ENCODE peak calls at places on chromosome 5, in six cellular contexts. One of them, this sample, is unnamed.

GRCh38 chr5:32223972-32224608 is 50.0 kb upstream of the GOLPH3 start:
- DNase-seq in sigmoid colon: no peak
- DNase-seq in HFF-Myc: peak; percentile 40
- DNase-seq in endothelial cell: no peak
- DNase-seq in colonic mucosa: no peak
- DNase-seq in tibial nerve: no peak
- DNase-seq in this sample: peak; percentile 42

GRCh38 chr5:151051066-151051930 is 29.5 kb downstream of the TNIP1 start:
- DNase-seq in sigmoid colon: peak; percentile 92
- DNase-seq in tibial nerve: peak; percentile 71
- DNase-seq in HFF-Myc: peak; percentile 49
- DNase-seq in colonic mucosa: peak; percentile 84
- DNase-seq in endothelial cell: peak; percentile 84
- DNase-seq in this sample: peak; percentile 83

GRCh38 chr5:89350684-89351083 is 467.7 kb upstream of the MEF2C start:
- DNase-seq in tibial nerve: no peak
- DNase-seq in colonic mucosa: no peak
- DNase-seq in sigmoid colon: no peak
- DNase-seq in HFF-Myc: no peak
- DNase-seq in endothelial cell: no peak
- DNase-seq in this sample: no peak

GRCh38 chr5:158388018-158388417 is 529.1 kb upstream of the CLINT1 start:
- DNase-seq in colonic mucosa: no peak
- DNase-seq in HFF-Myc: no peak
- DNase-seq in tibial nerve: no peak
- DNase-seq in endothelial cell: no peak
- DNase-seq in sigmoid colon: no peak
- DNase-seq in this sample: no peak

GRCh38 chr5:180291234-180291940 is 496 bp downstream of the MAPK9 start:
- DNase-seq in tibial nerve: no peak
- DNase-seq in colonic mucosa: peak; percentile 27
- DNase-seq in HFF-Myc: no peak
- DNase-seq in sigmoid colon: no peak
- DNase-seq in endothelial cell: peak; percentile 44
- DNase-seq in this sample: peak; percentile 28

GRCh38 chr5:125587631-125588030 is 835.6 kb upstream of the GRAMD2B start:
- DNase-seq in tibial nerve: no peak
- DNase-seq in HFF-Myc: no peak
- DNase-seq in colonic mucosa: no peak
- DNase-seq in sigmoid colon: no peak
- DNase-seq in endothelial cell: no peak
- DNase-seq in this sample: no peak

GRCh38 chr5:170747357-170747756 is 36.2 kb upstream of the GABRP start:
- DNase-seq in tibial nerve: no peak
- DNase-seq in endothelial cell: no peak
- DNase-seq in colonic mucosa: no peak
- DNase-seq in HFF-Myc: no peak
- DNase-seq in sigmoid colon: no peak
- DNase-seq in this sample: no peak

GRCh38 chr5:55749387-55749786 is 11.5 kb downstream of the DDX4 start:
- DNase-seq in colonic mucosa: no peak
- DNase-seq in endothelial cell: no peak
- DNase-seq in HFF-Myc: no peak
- DNase-seq in tibial nerve: no peak
- DNase-seq in sigmoid colon: no peak
- DNase-seq in this sample: no peak

GRCh38 chr5:113364466-113364865 is 70.3 kb downstream of the TSSK1B start:
- DNase-seq in HFF-Myc: no peak
- DNase-seq in tibial nerve: no peak
- DNase-seq in colonic mucosa: no peak
- DNase-seq in endothelial cell: no peak
- DNase-seq in sigmoid colon: no peak
- DNase-seq in this sample: no peak

GRCh38 chr5:95178046-95178651 is 106.7 kb downstream of the MCTP1 start:
- DNase-seq in colonic mucosa: no peak
- DNase-seq in HFF-Myc: no peak
- DNase-seq in sigmoid colon: no peak
- DNase-seq in tibial nerve: peak; percentile 22
- DNase-seq in endothelial cell: no peak
- DNase-seq in this sample: peak; percentile 76

GRCh38 chr5:132476853-132477729 is 13.5 kb downstream of the IRF1 start:
- DNase-seq in colonic mucosa: no peak
- DNase-seq in endothelial cell: no peak
- DNase-seq in tibial nerve: no peak
- DNase-seq in sigmoid colon: peak; percentile 71
- DNase-seq in HFF-Myc: no peak
- DNase-seq in this sample: no peak

GRCh38 chr5:31021181-31021624 is 172.3 kb upstream of the CDH6 start:
- DNase-seq in colonic mucosa: no peak
- DNase-seq in endothelial cell: no peak
- DNase-seq in HFF-Myc: no peak
- DNase-seq in sigmoid colon: no peak
- DNase-seq in tibial nerve: no peak
- DNase-seq in this sample: no peak

GRCh38 chr5:151118898-151119600 is 38.2 kb upstream of the TNIP1 start:
- DNase-seq in tibial nerve: no peak
- DNase-seq in colonic mucosa: no peak
- DNase-seq in endothelial cell: no peak
- DNase-seq in sigmoid colon: no peak
- DNase-seq in HFF-Myc: no peak
- DNase-seq in this sample: no peak

GRCh38 chr5:176542596-176543427 is 5.6 kb upstream of the RNF44 start:
- DNase-seq in tibial nerve: no peak
- DNase-seq in sigmoid colon: no peak
- DNase-seq in colonic mucosa: no peak
- DNase-seq in endothelial cell: peak; percentile 40
- DNase-seq in HFF-Myc: no peak
- DNase-seq in this sample: peak; percentile 52

GRCh38 chr5:168088415-168089165 is 202.9 kb upstream of the WWC1 start:
- DNase-seq in colonic mucosa: no peak
- DNase-seq in HFF-Myc: no peak
- DNase-seq in tibial nerve: no peak
- DNase-seq in sigmoid colon: no peak
- DNase-seq in endothelial cell: no peak
- DNase-seq in this sample: no peak

GRCh38 chr5:16489322-16489791 is 23.8 kb upstream of the ZNF622 start:
- DNase-seq in HFF-Myc: no peak
- DNase-seq in sigmoid colon: no peak
- DNase-seq in tibial nerve: no peak
- DNase-seq in colonic mucosa: no peak
- DNase-seq in endothelial cell: no peak
- DNase-seq in this sample: peak; percentile 48

GRCh38 chr5:93681432-93681831 is 60.0 kb downstream of the POU5F2 start:
- DNase-seq in tibial nerve: no peak
- DNase-seq in endothelial cell: no peak
- DNase-seq in colonic mucosa: no peak
- DNase-seq in HFF-Myc: no peak
- DNase-seq in sigmoid colon: no peak
- DNase-seq in this sample: no peak
- TF ChIP-seq CTCF in tibial nerve: no peak
- TF ChIP-seq CTCF in endothelial cell: peak; percentile 84
- TF ChIP-seq CTCF in colonic mucosa: no peak
- TF ChIP-seq CTCF in HFF-Myc: peak; percentile 29
- TF ChIP-seq CTCF in sigmoid colon: no peak
- TF ChIP-seq CTCF in this sample: no peak

DNA sequence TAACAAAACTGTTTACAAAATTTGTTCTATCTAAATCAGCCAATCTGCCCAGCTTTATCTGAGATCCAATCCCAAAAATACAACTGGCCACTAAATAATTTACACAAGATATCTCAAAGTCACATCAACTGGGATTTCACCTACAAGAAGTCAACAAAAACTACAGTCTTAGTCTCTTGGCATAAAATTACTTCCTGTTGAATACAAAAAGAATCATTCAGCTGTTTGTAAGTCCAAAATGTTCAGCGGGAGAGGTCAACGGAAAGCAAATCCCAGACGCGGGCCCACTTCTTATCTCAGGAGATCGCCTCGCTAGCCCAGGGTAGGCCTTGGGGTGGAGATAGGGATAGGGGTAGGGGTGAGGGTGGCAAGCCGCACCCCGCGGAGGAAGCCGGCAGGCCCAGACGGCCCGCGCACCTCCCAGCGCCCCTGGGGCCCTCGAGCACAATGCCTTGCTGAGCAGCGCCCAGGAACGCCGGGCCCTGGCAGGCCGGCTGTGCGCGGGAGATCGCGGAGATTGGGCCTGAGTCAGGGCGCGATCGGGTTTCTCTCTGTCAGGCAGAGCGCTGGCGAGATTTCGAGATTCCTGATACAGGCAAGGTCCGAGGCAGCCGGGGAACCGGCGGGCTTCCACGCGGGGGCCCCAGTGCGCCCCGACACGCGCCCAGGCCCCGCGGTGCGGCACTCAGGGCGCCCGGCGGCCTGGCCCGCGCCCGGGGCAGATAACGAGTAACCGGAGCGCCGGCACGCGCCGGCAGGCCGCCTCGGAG is 710 bp downstream of the HINT1 start:
- DNase-seq in sigmoid colon: peak; percentile 86
- DNase-seq in HFF-Myc: peak; percentile 33
- DNase-seq in tibial nerve: peak; percentile 19
- DNase-seq in endothelial cell: peak; percentile 63
- DNase-seq in colonic mucosa: peak; percentile 74
- DNase-seq in this sample: peak; percentile 81
- TF ChIP-seq CTCF in sigmoid colon: no peak
- TF ChIP-seq CTCF in HFF-Myc: no peak
- TF ChIP-seq CTCF in tibial nerve: no peak
- TF ChIP-seq CTCF in endothelial cell: no peak
- TF ChIP-seq CTCF in colonic mucosa: no peak
- TF ChIP-seq CTCF in this sample: no peak

GRCh38 chr5:3595102-3595961 is at the start of gene IRX1:
- DNase-seq in tibial nerve: no peak
- DNase-seq in sigmoid colon: no peak
- DNase-seq in colonic mucosa: no peak
- DNase-seq in endothelial cell: no peak
- DNase-seq in HFF-Myc: no peak
- DNase-seq in this sample: peak; percentile 80

GRCh38 chr5:3593771-3594513 is 1.7 kb upstream of the IRX1 start:
- DNase-seq in endothelial cell: no peak
- DNase-seq in colonic mucosa: no peak
- DNase-seq in tibial nerve: no peak
- DNase-seq in HFF-Myc: no peak
- DNase-seq in sigmoid colon: no peak
- DNase-seq in this sample: no peak

GRCh38 chr5:3596261-3596825 is 711 bp downstream of the IRX1 start:
- DNase-seq in tibial nerve: no peak
- DNase-seq in HFF-Myc: no peak
- DNase-seq in endothelial cell: no peak
- DNase-seq in sigmoid colon: no peak
- DNase-seq in colonic mucosa: no peak
- DNase-seq in this sample: peak; percentile 50

GRCh38 chr5:3592298-3592697 is 3.3 kb upstream of the IRX1 start:
- DNase-seq in sigmoid colon: no peak
- DNase-seq in tibial nerve: no peak
- DNase-seq in colonic mucosa: no peak
- DNase-seq in HFF-Myc: no peak
- DNase-seq in endothelial cell: no peak
- DNase-seq in this sample: no peak

GRCh38 chr5:3594514-3595101 is 1.0 kb upstream of the IRX1 start:
- DNase-seq in HFF-Myc: no peak
- DNase-seq in endothelial cell: peak; percentile 33
- DNase-seq in sigmoid colon: no peak
- DNase-seq in colonic mucosa: no peak
- DNase-seq in tibial nerve: no peak
- DNase-seq in this sample: peak; percentile 34
- TF ChIP-seq CTCF in HFF-Myc: no peak
- TF ChIP-seq CTCF in endothelial cell: no peak
- TF ChIP-seq CTCF in sigmoid colon: no peak
- TF ChIP-seq CTCF in colonic mucosa: no peak
- TF ChIP-seq CTCF in tibial nerve: no peak
- TF ChIP-seq CTCF in this sample: no peak

GRCh38 chr5:135255461-135256178 is 143.4 kb downstream of the MACROH2A1 start:
- DNase-seq in sigmoid colon: no peak
- DNase-seq in HFF-Myc: no peak
- DNase-seq in colonic mucosa: no peak
- DNase-seq in tibial nerve: no peak
- DNase-seq in endothelial cell: no peak
- DNase-seq in this sample: no peak
- TF ChIP-seq CTCF in sigmoid colon: no peak
- TF ChIP-seq CTCF in HFF-Myc: no peak
- TF ChIP-seq CTCF in colonic mucosa: no peak
- TF ChIP-seq CTCF in tibial nerve: no peak
- TF ChIP-seq CTCF in endothelial cell: no peak
- TF ChIP-seq CTCF in this sample: no peak

DNA sequence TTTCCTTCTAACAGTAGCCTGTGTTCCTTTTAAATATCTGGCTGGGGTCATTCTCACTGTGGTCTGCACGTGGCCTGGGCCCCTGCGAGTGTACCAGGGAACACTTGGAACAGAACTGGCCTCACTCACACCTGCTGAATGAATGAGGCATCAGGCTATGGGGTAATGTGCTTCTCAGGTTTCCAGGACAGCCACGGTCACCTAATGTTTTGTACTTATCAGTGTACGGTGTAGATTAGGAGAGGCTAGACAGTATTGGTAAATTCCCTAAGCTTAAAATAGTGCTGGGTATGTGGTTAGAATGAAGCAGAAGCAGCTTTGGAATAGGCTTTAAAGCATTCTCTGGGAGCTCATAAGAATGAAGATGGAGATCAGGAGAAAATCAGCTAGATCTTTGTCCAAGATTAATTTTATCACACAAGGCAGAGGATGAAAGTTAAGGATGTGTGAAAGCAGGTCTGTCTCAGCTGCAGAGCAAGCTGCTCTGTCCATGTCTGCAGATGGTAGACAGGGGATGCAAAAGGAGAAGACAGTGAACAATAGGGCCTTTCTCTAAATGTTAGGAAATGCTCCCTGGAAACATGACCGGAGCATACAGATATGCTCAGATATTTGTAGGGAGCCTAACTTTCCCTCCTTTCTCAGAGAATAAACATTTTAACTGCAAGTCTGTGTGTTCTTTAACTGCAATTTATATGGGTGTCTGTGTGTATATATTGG is 267.5 kb downstream of the NR3C1 start:
- DNase-seq in sigmoid colon: no peak
- DNase-seq in HFF-Myc: no peak
- DNase-seq in tibial nerve: no peak
- DNase-seq in colonic mucosa: no peak
- DNase-seq in endothelial cell: no peak
- DNase-seq in this sample: no peak
- TF ChIP-seq CTCF in sigmoid colon: no peak
- TF ChIP-seq CTCF in HFF-Myc: no peak
- TF ChIP-seq CTCF in tibial nerve: no peak
- TF ChIP-seq CTCF in colonic mucosa: no peak
- TF ChIP-seq CTCF in endothelial cell: no peak
- TF ChIP-seq CTCF in this sample: no peak